ENCODE peak calls at places on chromosome 10, in five cellular contexts. J is CD8-positive, alpha-beta T cell; Y is heart right ventricle; U is gastrocnemius medialis; N is lower leg skin. V is an unnamed sample.

GRCh38 chr10:3668276-3668960 is 116.6 kb downstream of the KLF6 start:
- DNase-seq in U (no peak), J (peak), N (no peak), Y (no peak), V (peak)

GRCh38 chr10:110710621-110711020 is 66.5 kb downstream of the RBM20 start:
- DNase-seq in N (no peak), Y (no peak), U (no peak), J (no peak), V (no peak)

GRCh38 chr10:122149138-122149606 is 121.9 kb upstream of the BTBD16 start:
- DNase-seq in U (no peak), J (no peak), Y (peak), N (peak), V (peak)

GRCh38 chr10:131885391-131886165 is 15.2 kb upstream of the PPP2R2D start:
- DNase-seq in Y (peak), N (peak), U (peak), J (peak), V (peak)

GRCh38 chr10:3525832-3526449 is 259.1 kb downstream of the KLF6 start:
- DNase-seq in Y (no peak), U (peak), N (no peak), J (no peak), V (peak)

GRCh38 chr10:21650353-21650752 is 116.3 kb downstream of the MLLT10 start:
- DNase-seq in N (no peak), Y (no peak), U (no peak), J (no peak), V (no peak)

GRCh38 chr10:122051609-122052385 is 62.8 kb downstream of the TACC2 start:
- DNase-seq in Y (peak), N (peak), U (no peak), J (no peak), V (peak)

GRCh38 chr10:117609095-117609821 is 66.7 kb downstream of the EMX2 start:
- DNase-seq in U (no peak), Y (peak), N (peak), J (no peak), V (peak)

GRCh38 chr10:43036581-43037428 is 40.1 kb upstream of the RET start:
- DNase-seq in N (peak), U (no peak), Y (no peak), J (no peak), V (no peak)

GRCh38 chr10:13589316-13589715 is 2.6 kb downstream of the PRPF18 start:
- DNase-seq in N (no peak), Y (no peak), J (no peak), U (no peak), V (no peak)

GRCh38 chr10:47361293-47361692 is 13.1 kb downstream of the RBP3 start:
- DNase-seq in U (no peak), Y (peak), N (peak), J (no peak), V (peak)

GRCh38 chr10:30454744-30455498 is 20.9 kb downstream of the MAP3K8 start:
- DNase-seq in Y (no peak), N (no peak), U (no peak), J (no peak), V (no peak)

GRCh38 chr10:132306951-132307751 is 599 bp downstream of the STK32C start:
- DNase-seq in N (peak), J (peak), U (no peak), Y (no peak), V (peak)

GRCh38 chr10:116710021-116710420 is 32.3 kb downstream of the HSPA12A start:
- DNase-seq in Y (no peak), N (no peak), J (no peak), U (no peak), V (no peak)

GRCh38 chr10:13206546-13207443 is 27.4 kb downstream of the UCMA start:
- DNase-seq in J (no peak), U (no peak), Y (no peak), N (peak), V (no peak)

GRCh38 chr10:96565774-96566173 is 21.0 kb downstream of the TM9SF3 start:
- DNase-seq in N (no peak), J (no peak), Y (no peak), U (no peak), V (no peak)

GRCh38 chr10:14782691-14783363 is 8.1 kb upstream of the FAM107B start:
- DNase-seq in U (no peak), Y (no peak), J (no peak), N (no peak), V (no peak)

GRCh38 chr10:128147064-128147463 is 20.8 kb upstream of the MKI67 start:
- DNase-seq in N (no peak), J (no peak), U (no peak), Y (no peak), V (no peak)

GRCh38 chr10:50991496-50992355 is 82.6 kb upstream of the PRKG1 start:
- DNase-seq in N (peak), J (no peak), Y (peak), U (peak), V (peak)

GRCh38 chr10:5095687-5096086 is 1.5 kb downstream of the AKR1C3 start:
- DNase-seq in Y (no peak), J (no peak), U (no peak), N (no peak), V (no peak)

GRCh38 chr10:119807960-119808697 is 64.5 kb downstream of the MCMBP start:
- DNase-seq in J (no peak), Y (no peak), N (no peak), U (no peak), V (no peak)

GRCh38 chr10:49282879-49283321 is 16.1 kb upstream of the C10orf71 start:
- DNase-seq in N (peak), J (no peak), Y (peak), U (no peak), V (peak)

GRCh38 chr10:23190872-23191763 is 994 bp upstream of the PTF1A start:
- DNase-seq in Y (no peak), U (no peak), N (no peak), J (no peak), V (no peak)
- H3K4me3 ChIP-seq in Y (no peak), U (no peak), N (no peak), J (no peak), V (no peak)

GRCh38 chr10:52229271-52229931 is 84.7 kb upstream of the DKK1 start:
- DNase-seq in Y (no peak), N (no peak), J (no peak), U (no peak), V (no peak)

GRCh38 chr10:52228556-52228955 is 85.5 kb upstream of the DKK1 start:
- DNase-seq in N (no peak), U (no peak), J (no peak), Y (no peak), V (no peak)

GRCh38 chr10:52232561-52233350 is 81.3 kb upstream of the DKK1 start:
- DNase-seq in U (no peak), J (no peak), Y (no peak), N (no peak), V (no peak)
- TF ChIP-seq CTCF in U (no peak), J (no peak), Y (no peak), N (no peak), V (no peak)

DNA sequence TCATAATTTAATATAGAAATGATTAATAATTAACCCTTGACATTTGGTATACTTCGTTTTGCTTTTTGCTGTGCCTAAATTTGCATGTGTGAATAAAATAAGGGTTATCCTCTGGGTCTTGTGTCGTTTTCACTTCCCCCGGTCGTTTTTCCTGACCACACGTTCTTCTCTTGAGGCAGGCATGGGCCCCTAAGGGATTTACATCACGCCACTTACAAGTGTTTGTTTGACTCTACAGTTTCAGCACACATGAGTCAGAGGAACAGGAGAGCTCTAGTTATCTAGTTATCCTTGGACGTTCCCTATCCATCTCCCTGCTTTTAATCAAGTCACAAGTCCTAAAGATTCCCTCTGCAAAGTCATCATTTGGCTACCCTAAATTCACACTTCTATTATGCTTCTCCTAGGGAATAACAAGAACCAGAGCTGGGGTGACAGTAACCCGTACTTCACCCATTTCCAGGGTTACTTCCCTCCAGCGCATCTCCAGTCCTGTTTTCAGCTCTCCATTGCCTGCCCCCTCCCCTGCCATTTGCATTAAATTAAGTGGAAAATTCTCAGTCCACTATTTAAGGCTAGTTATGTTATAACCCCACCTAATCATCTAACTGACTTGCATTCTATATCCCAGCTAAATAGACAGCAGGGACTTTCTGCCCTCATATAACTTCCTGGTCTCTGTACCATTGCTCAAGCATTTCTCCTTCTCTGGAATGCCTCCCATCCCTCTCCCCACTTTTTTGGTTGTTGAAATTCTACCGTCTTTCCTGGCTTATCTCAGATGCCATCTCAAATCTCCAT is 206.9 kb downstream of the PTEN start:
- DNase-seq in N (no peak), U (no peak), Y (no peak), J (no peak), V (no peak)
- H3K4me3 ChIP-seq in N (no peak), U (no peak), Y (no peak), J (no peak), V (no peak)

DNA sequence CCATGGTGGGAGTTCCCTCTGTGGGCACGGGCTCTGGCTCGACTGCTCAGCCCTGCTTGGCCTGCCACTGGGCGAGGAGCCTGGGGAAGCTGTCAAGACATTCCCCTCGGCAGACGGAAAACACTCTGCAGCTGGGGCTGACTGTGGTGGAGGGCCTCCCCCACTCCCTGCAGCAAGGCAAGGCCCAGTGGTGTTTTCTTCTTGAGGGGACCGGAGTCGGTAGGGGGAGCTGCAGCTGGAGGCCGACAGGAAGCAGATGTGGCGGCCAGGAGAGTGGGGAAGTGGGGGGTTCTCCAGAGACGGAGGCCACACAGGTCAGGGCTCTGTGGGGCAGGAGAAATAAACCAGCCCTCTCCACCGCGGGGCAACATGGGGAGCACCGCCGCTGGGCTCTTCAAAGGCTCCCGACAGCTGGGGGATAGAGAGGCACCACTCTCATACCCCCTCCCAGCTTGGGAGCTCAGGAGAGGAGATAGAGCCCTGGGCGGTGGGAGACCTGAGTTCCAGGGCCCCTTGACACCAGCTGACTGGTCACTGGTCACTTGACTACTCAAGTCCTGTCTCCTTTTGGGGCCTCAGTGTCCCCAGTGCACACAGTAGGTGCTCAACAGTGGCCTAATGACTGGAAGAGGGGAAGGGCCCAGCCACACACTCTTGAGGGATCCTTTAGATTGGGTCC is 43.4 kb downstream of the PPIF start:
- DNase-seq in Y (peak), N (peak), J (no peak), U (no peak), V (no peak)
- TF ChIP-seq CTCF in Y (peak), N (no peak), J (no peak), U (no peak), V (no peak)

GRCh38 chr10:87819274-87819585 is 1.2 kb upstream of the ATAD1 start:
- DNase-seq in U (no peak), Y (no peak), N (no peak), J (no peak), V (no peak)
- H3K4me3 ChIP-seq in U (no peak), Y (no peak), N (no peak), J (no peak), V (peak)

GRCh38 chr10:124647421-124648130 is 96.6 kb downstream of the FAM53B start:
- DNase-seq in Y (peak), U (peak), N (peak), J (peak), V (peak)
- TF ChIP-seq CTCF in Y (peak), U (peak), N (no peak), J (peak), V (no peak)

GRCh38 chr10:86232646-86233045 is 133.9 kb downstream of the GRID1 start:
- DNase-seq in J (no peak), Y (no peak), U (no peak), N (no peak), V (no peak)
- H3K4me3 ChIP-seq in J (no peak), Y (no peak), U (no peak), N (no peak), V (no peak)

DNA sequence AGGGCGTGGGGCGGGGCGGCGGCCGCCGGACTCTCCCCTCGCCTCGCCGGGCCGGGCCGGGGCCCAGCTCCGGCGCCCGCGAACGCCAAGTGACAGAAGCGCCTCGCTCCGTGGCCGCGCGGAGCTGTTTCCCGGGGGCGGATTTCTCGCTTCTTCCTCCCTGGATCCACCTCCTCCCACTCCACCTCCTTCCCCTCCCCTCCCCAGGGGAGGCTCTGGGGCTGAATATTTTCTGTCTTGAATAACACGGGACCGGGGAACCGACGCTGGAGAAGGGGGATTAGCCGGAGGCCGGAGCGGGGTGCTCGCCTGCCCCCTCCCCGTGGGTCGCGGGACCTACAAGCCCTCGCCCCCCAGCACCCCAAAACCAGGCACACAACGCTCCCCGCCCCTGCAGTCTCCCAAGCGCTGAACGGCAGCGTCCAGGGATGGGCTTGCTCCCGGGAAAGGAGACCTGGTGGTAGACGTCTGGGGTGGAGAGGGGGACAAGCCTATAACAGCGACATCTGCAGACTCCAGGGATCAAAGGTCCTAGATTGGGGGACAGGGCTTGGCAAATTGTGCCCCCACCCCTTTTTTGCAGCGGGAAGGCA is at the start of gene ARHGAP21:
- DNase-seq in N (peak), U (peak), Y (peak), J (peak), V (peak)
- TF ChIP-seq CTCF in N (no peak), U (no peak), Y (peak), J (no peak), V (no peak)

GRCh38 chr10:72109619-72110215 is 21.4 kb upstream of the SPOCK2 start:
- DNase-seq in N (no peak), U (no peak), Y (no peak), J (no peak), V (no peak)
- H3K4me3 ChIP-seq in N (no peak), U (no peak), Y (no peak), J (peak), V (no peak)

V was measured in psoas muscle.